ENCODE peak calls at places on chromosomes 16 and 17, in seven cellular contexts. W is tibial artery, I is AG09309, Q is AG10803, N is IMR-90, R is ascending aorta, G is transverse colon. V is an unnamed sample.

GRCh38 chr17:62948370-62948769 is 17.7 kb upstream of the TANC2 start:
- DNase-seq in Q (no peak), R (no peak), N (no peak), G (no peak), I (no peak), W (no peak), V (no peak)

GRCh38 chr16:58658796-58659211 is 25.8 kb downstream of the SLC38A7 start:
- DNase-seq in N (peak; percentile 57), G (no peak), I (no peak), W (no peak), R (no peak), Q (peak; percentile 35), V (no peak)

GRCh38 chr17:81870155-81870977 is 771 bp downstream of the ARHGDIA start:
- DNase-seq in N (peak; percentile 69), I (no peak), R (no peak), W (no peak), Q (peak; percentile 45), G (peak; percentile 57), V (peak; percentile 45)

GRCh38 chr16:5071681-5072333 is at the start of gene ALG1:
- DNase-seq in G (peak; percentile 91), W (peak; percentile 89), N (peak; percentile 82), I (peak; percentile 35), R (peak; percentile 93), Q (peak; percentile 84), V (peak; percentile 83)

GRCh38 chr16:2595376-2596200 is 57.8 kb downstream of the PDPK1 start:
- DNase-seq in Q (no peak), G (no peak), I (no peak), R (no peak), N (no peak), W (no peak), V (no peak)

GRCh38 chr16:3579776-3580175 is 2.6 kb upstream of the NLRC3 start:
- DNase-seq in Q (no peak), W (no peak), I (no peak), R (no peak), G (no peak), N (no peak), V (no peak)

GRCh38 chr17:78425429-78425828 is 47.0 kb downstream of the PGS1 start:
- DNase-seq in Q (no peak), W (no peak), R (no peak), I (no peak), G (no peak), N (no peak), V (no peak)

GRCh38 chr17:27332052-27332403 is 38.1 kb downstream of the WSB1 start:
- DNase-seq in N (no peak), W (no peak), R (no peak), Q (no peak), I (no peak), G (no peak), V (no peak)

GRCh38 chr17:78082988-78083387 is 45.6 kb downstream of the TMC6 start:
- DNase-seq in I (no peak), Q (no peak), W (no peak), N (no peak), G (no peak), R (no peak), V (peak; percentile 55)

GRCh38 chr16:57882797-57883196 is 80.5 kb upstream of the KIFC3 start:
- DNase-seq in G (no peak), R (no peak), Q (peak; percentile 25), W (no peak), I (no peak), N (peak; percentile 31), V (no peak)

GRCh38 chr17:29836643-29837042 is 93.4 kb downstream of the SSH2 start:
- DNase-seq in Q (peak; percentile 60), N (peak; percentile 38), I (no peak), W (no peak), R (no peak), G (no peak), V (no peak)

GRCh38 chr17:78391843-78392242 is 13.4 kb downstream of the PGS1 start:
- DNase-seq in Q (peak; percentile 64), N (peak; percentile 89), I (no peak), W (no peak), R (no peak), G (no peak), V (peak; percentile 89)

GRCh38 chr17:65389426-65389825 is 172.0 kb downstream of the AXIN2 start:
- DNase-seq in R (no peak), N (peak; percentile 20), W (no peak), G (no peak), I (peak; percentile 10), Q (peak; percentile 52), V (no peak)

DNA sequence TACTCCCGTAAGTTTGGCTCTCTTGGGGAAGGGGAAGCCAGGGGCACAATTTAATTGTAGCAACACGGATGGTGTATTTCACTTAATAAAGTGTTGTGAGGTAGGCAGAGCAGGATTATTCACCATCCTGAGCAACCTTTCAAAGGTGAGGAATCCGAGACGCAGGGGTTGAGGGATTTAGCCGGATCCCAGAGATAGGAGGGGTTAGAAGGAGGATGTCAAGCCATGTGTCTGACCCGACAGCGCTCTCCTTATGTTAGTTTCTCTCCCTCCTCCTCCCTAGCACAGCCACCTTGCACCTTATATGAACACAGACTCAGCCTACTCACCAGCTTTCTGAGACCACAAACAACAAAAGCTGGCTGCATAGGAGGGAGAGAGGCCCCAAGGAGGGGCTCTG is 35.6 kb upstream of the BCAR1 start:
- DNase-seq in I (no peak), N (no peak), G (no peak), Q (no peak), W (no peak), R (no peak), V (no peak)
- H3K4me3 ChIP-seq in I (no peak overlapping the region), N (no peak overlapping the region), G (no peak overlapping the region), Q (no peak overlapping the region), W (no peak overlapping the region), R (no peak overlapping the region), V (no peak overlapping the region)

DNA sequence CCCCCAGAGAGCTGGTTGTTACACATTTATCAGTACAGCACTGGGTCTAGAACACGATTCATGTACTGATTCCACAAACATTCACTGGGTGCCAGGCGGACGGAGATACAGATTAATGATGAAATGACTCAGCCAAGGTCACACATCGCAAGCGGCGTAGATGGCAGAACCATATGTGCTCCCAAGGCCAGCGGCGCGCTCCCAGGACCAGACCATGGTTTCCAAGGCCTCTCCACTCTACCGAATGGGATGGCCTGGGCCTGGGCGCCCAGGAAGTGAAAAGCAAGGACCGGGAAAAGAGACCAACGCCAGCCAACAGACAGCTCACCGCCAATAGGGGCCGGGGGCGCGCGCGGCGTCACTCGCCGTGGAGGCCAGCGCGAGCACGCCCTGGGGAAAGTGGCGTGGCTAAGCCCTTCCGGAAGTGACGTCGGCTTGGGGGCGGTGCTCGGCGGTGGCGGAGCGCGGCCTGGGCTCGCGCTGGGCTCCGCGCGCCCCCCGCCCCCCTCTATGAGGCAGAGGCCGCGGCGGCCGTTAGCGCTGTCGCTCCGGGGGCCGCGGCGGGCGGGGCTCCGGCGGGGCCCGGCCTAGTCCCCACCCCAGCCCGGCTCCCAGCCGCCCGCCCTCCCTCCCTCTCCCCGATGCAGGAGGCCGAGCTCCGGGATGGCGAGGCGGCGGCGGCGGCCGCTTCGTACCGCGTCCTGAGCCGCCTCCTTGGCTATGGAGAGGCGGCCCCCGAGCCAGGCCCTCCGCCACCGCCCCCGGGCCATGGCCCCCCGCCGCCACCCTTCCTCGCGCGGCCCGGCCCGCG is at the start of gene SOCS7:
- DNase-seq in R (peak; percentile 95), Q (peak; percentile 87), W (peak; percentile 89), G (peak; percentile 95), N (peak; percentile 90), I (peak; percentile 48), V (peak; percentile 90)
- TF ChIP-seq CTCF in R (no peak), Q (no peak), W (no peak), G (no peak), N (no peak), I (no peak), V (no peak)

DNA sequence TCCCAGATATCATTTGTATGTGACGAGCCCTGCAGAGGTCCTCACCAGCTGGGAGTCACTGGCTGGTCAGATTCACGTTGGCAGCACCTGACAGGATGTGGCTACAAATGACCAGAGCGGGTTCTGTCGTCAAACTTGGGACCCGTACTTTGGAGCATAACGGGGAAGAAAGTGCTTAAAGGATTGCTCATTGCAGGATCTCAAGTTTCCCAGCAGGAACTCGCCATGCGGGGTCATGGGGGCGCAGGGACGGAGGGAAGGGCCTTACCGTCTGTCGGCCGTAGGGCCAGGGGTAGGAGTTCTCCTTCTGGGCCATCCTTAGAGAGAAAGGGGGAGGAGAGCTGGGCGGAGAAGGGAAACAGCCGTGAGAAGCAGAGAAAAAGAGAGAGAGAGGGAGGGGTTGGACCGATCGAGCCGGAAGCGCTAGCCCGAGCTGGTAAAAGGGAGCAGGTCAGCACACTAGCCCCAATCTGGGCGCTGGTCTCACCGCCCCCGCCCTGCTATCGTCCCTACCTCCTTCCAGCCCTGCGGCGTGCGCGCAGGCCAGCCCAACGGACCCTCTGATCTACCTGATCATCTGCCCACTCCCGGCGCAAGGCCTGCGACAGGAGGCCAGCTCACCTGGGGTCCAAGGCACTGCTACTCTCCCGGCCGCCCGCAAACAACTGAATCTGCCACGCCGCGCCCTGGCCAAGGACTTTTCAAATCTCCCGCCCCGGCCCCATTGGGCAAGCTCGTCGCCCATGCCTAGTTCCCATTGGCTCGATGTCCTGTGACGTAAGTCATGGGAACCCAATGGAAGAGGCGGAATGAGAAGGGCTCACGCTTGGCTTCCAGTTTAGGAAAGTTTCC is at the start of gene AURKB:
- DNase-seq in Q (peak; percentile 96), I (peak; percentile 86), N (peak; percentile 97), G (peak; percentile 96), R (peak; percentile 97), W (peak; percentile 97), V (peak; percentile 97)
- H3K4me3 ChIP-seq in Q (peak within 1 kb of the TSS; percentile 84), I (peak within 1 kb of the TSS; percentile 81), N (peak within 1 kb of the TSS; percentile 74), G (peak within 1 kb of the TSS; percentile 46), R (peak within 1 kb of the TSS; percentile 63), W (peak within 1 kb of the TSS; percentile 58), V (peak within 1 kb of the TSS; percentile 74)

GRCh38 chr17:61423967-61424649 is 24.5 kb downstream of the TBX2 start:
- DNase-seq in N (no peak), Q (no peak), R (no peak), G (no peak), W (no peak), I (no peak), V (no peak)

GRCh38 chr17:61426482-61427304 is 25.5 kb upstream of the TBX4 start:
- DNase-seq in G (no peak), I (no peak), N (peak; percentile 79), Q (peak; percentile 59), W (no peak), R (no peak), V (no peak)

GRCh38 chr17:61422869-61423268 is 23.2 kb downstream of the TBX2 start:
- DNase-seq in I (no peak), G (no peak), R (no peak), N (no peak), W (no peak), Q (no peak), V (no peak)

GRCh38 chr17:61427567-61427966 is 24.7 kb upstream of the TBX4 start:
- DNase-seq in R (no peak), N (no peak), Q (no peak), W (no peak), G (no peak), I (no peak), V (no peak)

DNA sequence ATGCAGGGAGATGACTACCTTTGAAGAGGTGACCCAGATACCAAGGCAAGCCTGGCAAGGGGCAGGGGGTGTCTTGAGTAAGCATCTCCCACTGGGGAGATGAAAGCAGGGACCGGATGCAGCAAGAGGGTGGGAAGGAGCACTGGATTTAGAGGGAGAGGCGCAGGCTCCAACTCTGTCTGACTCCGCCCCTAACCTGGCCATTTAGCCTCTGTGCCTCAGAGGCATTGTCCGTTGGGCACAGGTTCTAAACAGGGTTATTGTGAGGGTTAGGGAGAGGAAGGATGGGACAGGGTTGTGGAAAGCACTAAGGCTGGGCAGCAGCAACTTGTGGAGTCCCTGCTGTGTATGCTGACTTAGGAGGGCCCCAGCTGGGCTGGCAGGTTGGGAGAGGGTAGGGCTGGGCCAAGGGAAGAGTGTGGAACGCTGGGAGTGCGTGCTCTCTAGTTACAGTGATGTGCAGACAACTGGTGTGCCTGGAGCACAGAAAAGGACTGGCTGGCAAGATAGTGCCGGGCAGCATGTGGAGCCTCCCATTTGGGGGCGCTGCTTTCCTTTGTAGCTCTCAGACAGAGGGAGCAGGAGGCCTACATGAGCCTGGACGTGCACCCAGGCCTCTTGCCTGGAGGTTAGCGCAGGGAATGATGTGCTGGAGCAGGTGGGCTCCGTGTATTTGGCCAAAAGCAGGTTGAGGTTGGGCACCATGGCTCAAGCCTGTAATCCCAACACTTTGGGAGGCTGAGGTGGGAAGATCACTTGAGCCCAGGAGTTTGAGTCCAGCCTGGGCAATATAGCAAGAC is 26.2 kb downstream of the TBX2 start:
- DNase-seq in Q (no peak), N (no peak), W (no peak), G (no peak), I (no peak), R (no peak), V (no peak)
- TF ChIP-seq CTCF in Q (no peak), N (no peak), W (no peak), G (no peak), I (peak; percentile 24), R (no peak), V (no peak)

V was measured in epithelial cell of esophagus.